ENCODE peak calls at places on chromosomes 11 and 22, in four cellular contexts. N is testis, X is neural progenitor cell, Z is AG09309. A is an unnamed sample.

GRCh38 chr11:1202154-1202775 is 20.6 kb upstream of the MUC5B start:
- DNase-seq in N (no peak), X (no peak), Z (no peak), A (peak)

GRCh38 chr22:19062139-19062789 is 59.9 kb downstream of the DGCR2 start:
- DNase-seq in N (no peak), X (no peak), Z (no peak), A (peak)

GRCh38 chr11:9787981-9788521 is 124.2 kb downstream of the SWAP70 start:
- DNase-seq in N (no peak), X (no peak), Z (peak), A (no peak)

GRCh38 chr11:2797181-2797711 is 88.3 kb downstream of the CDKN1C start:
- DNase-seq in N (peak), X (no peak), Z (no peak), A (peak)

GRCh38 chr22:37818397-37819099 is 4.6 kb upstream of the GALR3 start:
- DNase-seq in N (peak), X (peak), Z (no peak), A (no peak)

GRCh38 chr11:14258177-14258935 is 100.6 kb downstream of the RRAS2 start:
- DNase-seq in N (no peak), X (peak), Z (no peak), A (no peak)

GRCh38 chr11:39177678-39178077 is 2281.8 kb downstream of the LRRC4C start:
- DNase-seq in N (no peak), X (no peak), Z (no peak), A (no peak)

GRCh38 chr22:50308986-50309600 is 1.6 kb upstream of the PLXNB2 start:
- DNase-seq in N (no peak), X (no peak), Z (no peak), A (no peak)

DNA sequence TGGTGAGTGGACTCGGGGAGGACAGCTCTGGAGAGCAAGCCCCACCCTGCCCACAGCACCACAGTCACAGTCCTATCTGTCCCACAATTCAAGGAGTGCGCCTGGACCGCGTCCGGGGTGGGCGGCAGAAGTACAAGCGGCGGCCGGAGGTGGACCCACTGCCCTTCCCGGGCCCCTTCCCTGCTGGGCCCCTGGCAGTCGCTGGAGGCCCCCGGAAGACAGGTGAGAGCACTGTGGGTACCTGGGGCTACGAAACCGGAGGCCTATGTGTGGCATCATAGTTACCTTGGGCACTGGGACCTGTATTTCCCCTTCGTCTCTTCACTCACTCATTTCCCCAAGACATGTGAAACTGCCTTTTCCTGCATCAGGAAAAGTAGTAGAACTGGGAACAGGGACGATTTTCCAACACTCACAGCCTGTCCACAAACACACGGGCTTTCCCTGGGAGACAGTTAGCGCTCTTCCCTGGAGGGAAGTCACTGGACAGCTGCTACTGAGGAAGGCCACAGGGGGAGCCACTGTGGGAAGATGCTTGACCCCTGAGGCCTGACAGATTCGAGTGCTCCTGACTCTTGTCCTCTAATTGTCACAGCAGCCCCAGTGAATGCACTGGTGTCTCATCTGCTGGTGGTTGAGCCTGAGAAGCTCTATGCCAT is 3.1 kb downstream of the TRMT112 start:
- DNase-seq in N (no peak), X (no peak), Z (no peak), A (no peak)
- TF ChIP-seq CTCF in N (no peak), X (no peak), Z (peak), A (no peak)

GRCh38 chr22:44913198-44913983 is 96.4 kb downstream of the PHF21B start:
- DNase-seq in N (no peak), X (no peak), Z (no peak), A (no peak)
- TF ChIP-seq CTCF in N (no peak), X (no peak), Z (no peak), A (no peak)

GRCh38 chr11:114181195-114181594 is 115.0 kb upstream of the NNMT start:
- DNase-seq in N (no peak), X (no peak), Z (no peak), A (no peak)

GRCh38 chr11:114178656-114179055 is 117.5 kb upstream of the NNMT start:
- DNase-seq in N (no peak), X (no peak), Z (no peak), A (no peak)

GRCh38 chr11:114179234-114179941 is 116.8 kb upstream of the NNMT start:
- DNase-seq in N (peak), X (no peak), Z (no peak), A (no peak)

GRCh38 chr11:114181752-114182151 is 114.4 kb upstream of the NNMT start:
- DNase-seq in N (no peak), X (no peak), Z (no peak), A (no peak)

DNA sequence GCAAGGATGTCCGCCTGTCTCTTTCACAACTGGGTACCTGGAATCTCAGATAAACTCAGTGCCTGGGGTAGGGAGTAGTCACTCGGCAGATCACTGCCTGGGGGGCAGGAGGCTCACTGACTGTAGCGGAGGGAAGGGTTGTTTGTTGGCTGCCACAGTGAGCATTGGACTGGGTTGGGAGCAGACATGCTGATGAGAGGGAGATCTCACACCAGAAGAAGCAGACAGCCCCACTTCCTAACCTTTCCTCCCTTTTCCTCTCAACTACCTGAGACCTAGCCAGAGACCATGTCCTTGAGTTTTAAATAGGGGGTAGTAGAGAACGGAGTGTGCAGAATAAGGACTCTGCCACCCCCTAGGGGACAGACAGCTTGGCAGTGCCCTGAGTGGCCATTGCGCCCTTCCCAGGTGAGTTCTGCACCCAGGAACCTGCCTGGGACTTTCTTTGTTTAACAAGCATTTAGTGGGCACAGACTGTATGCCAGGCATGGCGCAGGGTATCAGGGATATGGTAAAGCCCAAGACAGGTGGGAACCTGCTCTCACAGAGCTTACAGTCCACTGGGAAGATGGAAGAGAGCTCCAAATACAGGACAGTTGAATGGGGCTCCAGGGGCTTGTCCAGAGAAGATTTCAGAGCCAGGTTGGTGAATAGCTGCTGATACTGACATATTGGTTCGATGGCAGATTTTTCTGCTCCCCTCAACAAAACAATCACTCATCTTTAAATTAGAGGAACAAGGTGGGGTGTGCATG is 115.7 kb upstream of the NNMT start:
- DNase-seq in N (peak), X (peak), Z (no peak), A (no peak)
- TF ChIP-seq CTCF in N (peak), X (peak), Z (peak), A (peak)

GRCh38 chr11:107679255-107680024 is 32.4 kb downstream of the SLN start:
- DNase-seq in N (no peak), X (no peak), Z (no peak), A (no peak)
- TF ChIP-seq CTCF in N (no peak), X (no peak), Z (no peak), A (no peak)

GRCh38 chr11:131217313-131218297 is 152.8 kb upstream of the NTM start:
- DNase-seq in N (peak), X (no peak), Z (no peak), A (no peak)
- TF ChIP-seq CTCF in N (no peak), X (peak), Z (peak), A (peak)

GRCh38 chr11:36041988-36042606 is 98.2 kb downstream of the LDLRAD3 start:
- DNase-seq in N (no peak), X (no peak), Z (no peak), A (no peak)
- TF ChIP-seq CTCF in N (peak), X (peak), Z (peak), A (peak)

GRCh38 chr11:127471662-127472061 is 471.1 kb upstream of the KIRREL3 start:
- DNase-seq in N (no peak), X (no peak), Z (no peak), A (no peak)
- TF ChIP-seq CTCF in N (no peak), X (peak), Z (no peak), A (no peak)

GRCh38 chr11:20601221-20601914 is 2.0 kb downstream of the SLC6A5 start:
- DNase-seq in N (no peak), X (peak), Z (no peak), A (no peak)
- TF ChIP-seq CTCF in N (no peak), X (peak), Z (no peak), A (no peak)

A was measured in osteocyte.